ENCODE peak calls at places on chromosomes 1 and 21, in six cellular contexts. N is GM12865, W is heart right ventricle, M is tibial nerve, Y is testis, F is fibroblast of the aortic adventitia. U is an unnamed sample.

GRCh38 chr1:27559466-27560030 is 44.4 kb downstream of the AHDC1 start:
- DNase-seq in N (no peak), W (no peak), M (no peak), Y (no peak), F (no peak), U (no peak)

GRCh38 chr1:244967159-244967558 is 102.8 kb upstream of the HNRNPU start:
- DNase-seq in N (no peak), W (no peak), M (no peak), Y (no peak), F (no peak), U (no peak)

GRCh38 chr1:166062695-166063094 is 104.1 kb downstream of the FAM78B start:
- DNase-seq in N (no peak), W (no peak), M (no peak), Y (no peak), F (no peak), U (no peak)

GRCh38 chr1:184649500-184649899 is 105.2 kb downstream of the EDEM3 start:
- DNase-seq in N (peak), W (no peak), M (no peak), Y (no peak), F (peak), U (no peak)

GRCh38 chr21:45542242-45542666 is at the start of gene SLC19A1:
- DNase-seq in N (peak), W (peak), M (no peak), Y (peak), F (peak), U (peak)

GRCh38 chr1:205074084-205074483 is 10.2 kb downstream of the TMEM81 start:
- DNase-seq in N (no peak), W (no peak), M (no peak), Y (no peak), F (no peak), U (no peak)

GRCh38 chr1:174080819-174081218 is 58.7 kb upstream of the RC3H1 start:
- DNase-seq in N (no peak), W (no peak), M (no peak), Y (no peak), F (no peak), U (no peak)

GRCh38 chr1:17549384-17549783 is 9.9 kb downstream of the ARHGEF10L start:
- DNase-seq in N (no peak), W (no peak), M (no peak), Y (no peak), F (no peak), U (no peak)

GRCh38 chr1:62208970-62209369 is 14.3 kb downstream of the L1TD1 start:
- DNase-seq in N (no peak), W (no peak), M (no peak), Y (no peak), F (no peak), U (no peak)

GRCh38 chr1:179253286-179253972 is 24.0 kb upstream of the ABL2 start:
- DNase-seq in N (no peak), W (no peak), M (no peak), Y (no peak), F (peak), U (no peak)

GRCh38 chr1:13930151-13930550 is 230.2 kb downstream of the PRDM2 start:
- DNase-seq in N (peak), W (no peak), M (no peak), Y (no peak), F (no peak), U (peak)

GRCh38 chr1:242788771-242789170 is 264.3 kb upstream of the PLD5 start:
- DNase-seq in N (peak), W (no peak), M (no peak), Y (no peak), F (no peak), U (no peak)

GRCh38 chr1:45883633-45884032 is 80.2 kb downstream of the MAST2 start:
- DNase-seq in N (no peak), W (no peak), M (no peak), Y (no peak), F (peak), U (no peak)

GRCh38 chr1:176499671-176500070 is 36.7 kb downstream of the PAPPA2 start:
- DNase-seq in N (no peak), W (no peak), M (no peak), Y (no peak), F (no peak), U (no peak)

GRCh38 chr1:62245201-62245600 is 50.6 kb downstream of the L1TD1 start:
- DNase-seq in N (no peak), W (no peak), M (no peak), Y (no peak), F (no peak), U (no peak)

GRCh38 chr21:44814498-44815023 is 3.3 kb downstream of the SUMO3 start:
- DNase-seq in N (no peak), W (no peak), M (no peak), Y (no peak), F (peak), U (no peak)

GRCh38 chr1:41914515-41914914 is 4.2 kb downstream of the HIVEP3 start:
- DNase-seq in N (no peak), W (no peak), M (no peak), Y (no peak), F (no peak), U (peak)

GRCh38 chr1:20324704-20325406 is 34.2 kb downstream of the VWA5B1 start:
- DNase-seq in N (no peak), W (no peak), M (no peak), Y (no peak), F (no peak), U (no peak)

GRCh38 chr1:46448109-46448911 is 41.3 kb upstream of the DMBX1 start:
- DNase-seq in N (no peak), W (peak), M (no peak), Y (no peak), F (no peak), U (no peak)

GRCh38 chr1:192439373-192440025 is 122.7 kb downstream of the RGS21 start:
- DNase-seq in N (no peak), W (no peak), M (no peak), Y (no peak), F (peak), U (no peak)

GRCh38 chr1:191255354-191256057 is 777.8 kb upstream of the BRINP3 start:
- DNase-seq in N (peak), W (no peak), M (no peak), Y (no peak), F (no peak), U (no peak)

GRCh38 chr1:173934440-173934839 is 17.3 kb upstream of the SERPINC1 start:
- DNase-seq in N (no peak), W (no peak), M (no peak), Y (no peak), F (no peak), U (no peak)

GRCh38 chr1:86155807-86156561 is 588 bp downstream of the COL24A1 start:
- DNase-seq in N (peak), W (peak), M (no peak), Y (peak), F (peak), U (no peak)

GRCh38 chr21:36511484-36512227 is 31.7 kb upstream of the CLDN14 start:
- DNase-seq in N (no peak), W (no peak), M (no peak), Y (no peak), F (peak), U (no peak)

GRCh38 chr1:5973771-5974170 is 18.5 kb downstream of the NPHP4 start:
- DNase-seq in N (no peak), W (no peak), M (no peak), Y (no peak), F (peak), U (no peak)

GRCh38 chr1:109490029-109490933 is 3.6 kb upstream of the CYB561D1 start:
- DNase-seq in N (peak), W (peak), M (peak), Y (peak), F (peak), U (peak)

GRCh38 chr1:181469829-181470228 is 13.5 kb upstream of the CACNA1E start:
- DNase-seq in N (no peak), W (no peak), M (no peak), Y (peak), F (peak), U (no peak)

GRCh38 chr1:224707849-224708725 is 92.0 kb downstream of the CNIH3 start:
- DNase-seq in N (peak), W (no peak), M (no peak), Y (peak), F (peak), U (no peak)

GRCh38 chr1:14745321-14745720 is 146.8 kb downstream of the KAZN start:
- DNase-seq in N (peak), W (no peak), M (no peak), Y (no peak), F (no peak), U (no peak)

GRCh38 chr1:245131026-245131393 is 23.8 kb upstream of the KIF26B start:
- DNase-seq in N (no peak), W (no peak), M (no peak), Y (no peak), F (no peak), U (no peak)

GRCh38 chr1:21059021-21059420 is 117.7 kb downstream of the EIF4G3 start:
- DNase-seq in N (no peak), W (no peak), M (no peak), Y (no peak), F (no peak), U (no peak)

GRCh38 chr1:209505044-209505443 is 78.5 kb upstream of the CAMK1G start:
- DNase-seq in N (no peak), W (no peak), M (no peak), Y (no peak), F (no peak), U (no peak)

GRCh38 chr1:161223805-161224694 is 622 bp upstream of the APOA2 start:
- DNase-seq in N (no peak), W (no peak), M (no peak), Y (no peak), F (no peak), U (no peak)

GRCh38 chr1:228014235-228014930 is 7.6 kb downstream of the WNT3A start:
- DNase-seq in N (no peak), W (peak), M (no peak), Y (peak), F (peak), U (no peak)

GRCh38 chr1:226739696-226740065 is 599 bp upstream of the ITPKB start:
- DNase-seq in N (no peak), W (no peak), M (no peak), Y (no peak), F (no peak), U (no peak)
- H3K4me3 ChIP-seq in N (peak), W (peak), M (peak), Y (peak), F (peak), U (peak)

DNA sequence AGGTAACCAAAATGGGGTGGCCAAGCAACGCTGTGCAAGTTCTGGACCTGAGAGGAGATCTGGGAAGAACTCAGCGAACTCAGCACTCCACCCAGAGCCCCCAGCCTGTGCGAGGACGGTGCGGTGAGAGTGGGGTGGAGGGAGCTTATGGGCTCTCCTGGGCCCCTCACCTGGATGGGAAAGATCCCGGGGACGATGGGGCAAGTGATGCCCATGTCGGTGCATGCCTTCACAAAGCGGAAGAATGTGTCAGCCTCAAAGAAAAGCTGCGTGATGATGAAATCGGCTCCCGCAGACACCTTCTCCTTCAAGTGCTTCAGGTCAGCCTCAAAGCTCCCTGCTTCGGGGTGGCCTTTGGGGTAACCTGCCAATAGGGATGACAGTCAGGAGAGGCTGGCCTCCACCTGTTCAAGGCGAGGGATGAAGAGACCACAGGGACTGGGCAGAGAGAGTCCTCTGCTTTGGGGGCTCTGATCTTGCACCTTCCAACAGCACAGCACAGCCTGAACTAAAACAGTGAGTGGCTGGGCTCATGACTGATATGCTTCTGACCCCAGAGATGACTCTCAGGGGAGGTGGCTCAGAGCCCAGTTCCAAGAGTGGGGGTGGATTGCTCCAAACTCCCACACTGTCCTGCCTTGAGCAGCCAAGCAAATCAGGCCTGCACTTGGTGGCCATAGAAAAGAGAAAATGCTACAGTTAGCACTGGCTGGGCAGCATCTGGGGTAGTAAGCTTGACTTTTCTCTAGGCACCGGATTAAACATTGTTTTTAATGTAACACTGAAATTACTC is 9.5 kb downstream of the MTHFR start:
- DNase-seq in N (no peak), W (no peak), M (no peak), Y (peak), F (peak), U (no peak)
- H3K4me3 ChIP-seq in N (no peak), W (no peak), M (no peak), Y (no peak), F (no peak), U (no peak)

GRCh38 chr1:18632711-18633427 is 2.2 kb downstream of the PAX7 start:
- DNase-seq in N (no peak), W (no peak), M (no peak), Y (peak), F (no peak), U (no peak)
- H3K4me3 ChIP-seq in N (no peak), W (no peak), M (no peak), Y (no peak), F (no peak), U (no peak)

GRCh38 chr1:98048234-98048633 is 127.4 kb upstream of the DPYD start:
- DNase-seq in N (peak), W (peak), M (peak), Y (peak), F (peak), U (no peak)

GRCh38 chr1:98051065-98051675 is 130.3 kb upstream of the DPYD start:
- DNase-seq in N (peak), W (peak), M (peak), Y (peak), F (peak), U (peak)

GRCh38 chr1:98045211-98046030 is 124.6 kb upstream of the DPYD start:
- DNase-seq in N (no peak), W (peak), M (no peak), Y (peak), F (peak), U (no peak)

GRCh38 chr1:98046031-98046641 is 125.3 kb upstream of the DPYD start:
- DNase-seq in N (peak), W (no peak), M (no peak), Y (peak), F (peak), U (peak)

DNA sequence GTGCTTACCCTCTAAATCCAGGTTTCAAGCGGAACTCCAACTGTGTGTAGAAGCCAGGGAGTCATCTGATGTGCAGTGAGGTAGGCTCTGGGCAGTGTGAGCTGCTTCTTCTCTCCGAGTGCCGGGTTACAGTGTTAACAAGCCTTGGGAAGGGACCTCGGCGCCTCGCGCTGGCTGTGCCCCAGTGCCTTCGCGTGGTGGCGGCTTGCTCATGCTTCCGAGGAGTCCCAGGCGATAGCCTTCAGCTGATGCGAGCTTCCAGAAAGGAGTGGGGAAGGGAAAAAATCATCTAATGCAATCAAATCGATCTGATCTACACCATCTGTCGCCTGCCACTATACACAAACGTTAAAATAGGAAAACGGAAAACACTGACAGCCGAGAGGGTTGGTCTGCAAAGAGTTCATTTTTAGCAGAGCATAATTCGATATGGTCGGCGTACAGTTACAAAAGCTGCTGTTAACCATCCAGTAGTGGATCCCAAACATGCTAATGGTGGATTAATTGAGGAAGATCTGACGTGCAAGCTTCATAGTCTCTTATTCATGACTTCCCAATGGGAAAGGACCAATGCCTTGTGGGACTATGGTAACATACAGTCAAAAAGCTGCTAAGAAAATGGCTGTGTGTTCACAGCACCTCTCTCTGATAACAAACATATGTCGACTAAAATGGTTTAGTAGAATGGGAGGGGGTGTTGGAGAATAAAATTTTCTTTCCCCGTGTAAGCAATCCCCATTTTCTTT is 128.7 kb upstream of the DPYD start:
- DNase-seq in N (no peak), W (no peak), M (no peak), Y (no peak), F (peak), U (no peak)
- H3K4me3 ChIP-seq in N (no peak), W (no peak), M (no peak), Y (no peak), F (peak), U (no peak)

DNA sequence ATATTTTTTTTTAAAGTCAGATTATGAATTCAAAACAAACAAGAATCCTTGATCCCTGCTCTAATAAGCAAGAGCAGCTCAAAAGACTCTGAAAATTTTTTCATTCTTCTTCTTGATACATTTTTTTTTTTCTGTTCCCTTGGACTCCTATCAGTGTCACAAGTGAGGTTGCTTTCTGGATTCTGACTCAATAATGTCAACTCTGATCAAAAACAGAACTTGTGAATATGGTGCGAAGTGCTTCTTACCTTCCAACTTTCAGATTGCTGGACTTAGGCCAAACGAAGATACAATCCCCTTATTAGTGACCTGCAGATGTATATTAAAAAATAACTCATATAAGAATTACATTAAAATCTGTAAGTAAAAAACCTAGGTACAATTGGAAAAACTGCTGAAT is 136.1 kb downstream of the GPATCH2 start:
- DNase-seq in N (peak), W (no peak), M (no peak), Y (no peak), F (no peak), U (no peak)
- H3K4me3 ChIP-seq in N (no peak), W (no peak), M (no peak), Y (no peak), F (no peak), U (no peak)